ENCODE peak calls at places on chromosomes 13 and 19, in four cellular contexts. Z is activated CD4-positive, alpha-beta memory T cell treated with anti-CD3 and anti-CD28 coated beads for 36 hours; A is RPMI7951; D is NCI-H2029. E is an unnamed sample.

GRCh38 chr19:28330831-28331230 is 882.1 kb downstream of the UQCRFS1 start:
- DNase-seq in Z (no peak), A (peak), D (no peak), E (no peak)

GRCh38 chr13:106474906-106475305 is 60.6 kb downstream of the EFNB2 start:
- DNase-seq in D (no peak), Z (no peak), A (no peak), E (no peak)

GRCh38 chr13:38226496-38226895 is 123.2 kb upstream of the UFM1 start:
- DNase-seq in D (no peak), Z (no peak), A (no peak), E (no peak)

GRCh38 chr19:11479470-11480080 is 1.3 kb downstream of the ELAVL3 start:
- DNase-seq in Z (peak), A (peak), D (no peak), E (peak)

GRCh38 chr13:37072024-37072423 is 12.5 kb upstream of the SUPT20H start:
- DNase-seq in Z (no peak), D (no peak), A (no peak), E (no peak)

GRCh38 chr19:12112238-12112637 is 27.9 kb downstream of the ZNF20 start:
- DNase-seq in Z (no peak), D (no peak), A (peak), E (no peak)

GRCh38 chr13:64684685-64685431 is 2545.3 kb downstream of the PCDH9 start:
- DNase-seq in A (no peak), D (no peak), Z (no peak), E (no peak)

GRCh38 chr19:40013991-40014390 is 17.1 kb downstream of the ZNF546 start:
- DNase-seq in Z (no peak), D (no peak), A (no peak), E (no peak)

GRCh38 chr13:22252281-22252830 is 581.5 kb downstream of the FGF9 start:
- DNase-seq in A (no peak), D (no peak), Z (no peak), E (no peak)

GRCh38 chr19:30666301-30666803 is 294.2 kb downstream of the ZNF536 start:
- DNase-seq in A (peak), Z (peak), D (no peak), E (peak)

GRCh38 chr19:37695144-37695899 is 24.2 kb downstream of the ZNF607 start:
- DNase-seq in A (no peak), Z (no peak), D (no peak), E (no peak)

GRCh38 chr19:17337675-17338439 is 504 bp downstream of the GTPBP3 start:
- DNase-seq in A (peak), D (no peak), Z (peak), E (peak)

GRCh38 chr19:38737921-38738731 is 6.1 kb downstream of the CAPN12 start:
- DNase-seq in D (no peak), A (no peak), Z (no peak), E (no peak)

GRCh38 chr13:43119206-43119605 is 95.8 kb downstream of the DNAJC15 start:
- DNase-seq in Z (no peak), A (no peak), D (no peak), E (no peak)

GRCh38 chr13:106566682-106567420 is 1.1 kb downstream of the ARGLU1 start:
- DNase-seq in A (peak), D (peak), Z (peak), E (peak)

GRCh38 chr19:10135551-10136334 is 16.0 kb upstream of the EIF3G start:
- DNase-seq in Z (no peak), D (no peak), A (no peak), E (no peak)

GRCh38 chr19:30852168-30852567 is 480.0 kb downstream of the ZNF536 start:
- DNase-seq in D (no peak), Z (no peak), A (no peak), E (no peak)

GRCh38 chr19:39301562-39301961 is 5.4 kb downstream of the IFNL1 start:
- DNase-seq in Z (no peak), A (no peak), D (no peak), E (no peak)

GRCh38 chr19:44988896-44989563 is 12.2 kb upstream of the RELB start:
- DNase-seq in D (peak), A (peak), Z (peak), E (peak)

GRCh38 chr13:20991741-20992520 is 69.5 kb downstream of the LATS2 start:
- DNase-seq in A (no peak), Z (no peak), D (no peak), E (no peak)

GRCh38 chr13:39602614-39603366 is at the start of gene LHFPL6:
- DNase-seq in D (peak), A (peak), Z (peak), E (peak)

GRCh38 chr19:39941615-39942507 is 7.4 kb upstream of the FCGBP start:
- DNase-seq in D (no peak), Z (peak), A (peak), E (no peak)

GRCh38 chr13:110648155-110648819 is 32.9 kb downstream of the NAXD start:
- DNase-seq in A (no peak), D (no peak), Z (no peak), E (no peak)

GRCh38 chr13:110523838-110524237 is 37.7 kb downstream of the RAB20 start:
- DNase-seq in Z (no peak), D (no peak), A (no peak), E (no peak)

GRCh38 chr19:46478356-46478986 is 7.1 kb upstream of the PNMA8A start:
- DNase-seq in A (peak), D (peak), Z (peak), E (peak)

GRCh38 chr19:4181053-4181508 is 1.3 kb downstream of the SIRT6 start:
- DNase-seq in D (no peak), A (no peak), Z (no peak), E (no peak)

GRCh38 chr13:40508767-40509342 is 157.6 kb downstream of the FOXO1 start:
- DNase-seq in D (no peak), Z (no peak), A (no peak), E (no peak)

GRCh38 chr13:99086149-99086868 is 108.4 kb upstream of the DOCK9 start:
- DNase-seq in Z (peak), D (no peak), A (peak), E (peak)

GRCh38 chr19:412356-413355 is 3.7 kb upstream of the C2CD4C start:
- DNase-seq in A (no peak), D (no peak), Z (no peak), E (peak)

GRCh38 chr19:23071087-23071511 is 45.7 kb upstream of the ZNF730 start:
- DNase-seq in D (peak), Z (peak), A (peak), E (peak)

E was measured in WTC11.